ENCODE peak calls at places on chromosome 11, in ten cellular contexts. Z is colonic mucosa, M is thoracic aorta, I is MM.1S, H is neural progenitor cell, T is right lobe of liver, A is spleen, Y is heart left ventricle, O is stomach, K is K562. R is an unnamed sample.

GRCh38 chr11:85828640-85828978 is 17.7 kb upstream of the SYTL2 start:
- DNase-seq in Z (no peak), M (no peak), I (no peak), H (no peak), T (no peak), A (no peak), Y (no peak), O (no peak), K (no peak), R (no peak)

GRCh38 chr11:82895437-82896091 is 4.7 kb downstream of the PRCP start:
- DNase-seq in Z (no peak), M (no peak), I (no peak), H (no peak), T (no peak), A (no peak), Y (no peak), O (no peak), K (no peak), R (no peak)

GRCh38 chr11:19821412-19821875 is 108.8 kb downstream of the NAV2 start:
- DNase-seq in Z (no peak), M (no peak), I (no peak), H (no peak), T (peak; percentile 76), A (no peak), Y (no peak), O (no peak), K (no peak), R (no peak)

GRCh38 chr11:61694971-61695706 is 14.9 kb downstream of the DAGLA start:
- DNase-seq in Z (no peak), M (no peak), I (no peak), H (peak; percentile 55), T (no peak), A (no peak), Y (peak; percentile 42), O (peak; percentile 81), K (no peak), R (no peak)

GRCh38 chr11:32341676-32342613 is 93.4 kb downstream of the WT1 start:
- DNase-seq in Z (no peak), M (no peak), I (no peak), H (no peak), T (no peak), A (no peak), Y (no peak), O (no peak), K (no peak), R (no peak)

GRCh38 chr11:65305501-65306268 is 9.0 kb upstream of the CDC42EP2 start:
- DNase-seq in Z (peak; percentile 66), M (no peak), I (no peak), H (no peak), T (peak; percentile 76), A (no peak), Y (no peak), O (peak; percentile 65), K (no peak), R (no peak)

GRCh38 chr11:65560555-65561418 is 2.6 kb upstream of the LTBP3 start:
- DNase-seq in Z (peak; percentile 71), M (peak; percentile 17), I (no peak), H (peak; percentile 72), T (no peak), A (no peak), Y (peak; percentile 63), O (peak; percentile 62), K (peak; percentile 42), R (no peak)

GRCh38 chr11:7321708-7322448 is 70.2 kb downstream of the SYT9 start:
- DNase-seq in Z (no peak), M (no peak), I (no peak), H (no peak), T (no peak), A (no peak), Y (no peak), O (no peak), K (no peak), R (no peak)

GRCh38 chr11:66321606-66322005 is 4.8 kb upstream of the CD248 start:
- DNase-seq in Z (no peak), M (no peak), I (no peak), H (no peak), T (no peak), A (no peak), Y (no peak), O (no peak), K (no peak), R (no peak)

GRCh38 chr11:124622531-124623451 is at the start of gene TBRG1:
- DNase-seq in Z (peak; percentile 93), M (peak; percentile 73), I (peak; percentile 83), H (peak; percentile 92), T (peak; percentile 89), A (peak; percentile 96), Y (peak; percentile 92), O (peak; percentile 86), K (peak; percentile 83), R (peak; percentile 83)

GRCh38 chr11:8070417-8071101 is 10.5 kb upstream of the TUB start:
- DNase-seq in Z (no peak), M (no peak), I (no peak), H (peak; percentile 45), T (peak; percentile 23), A (no peak), Y (no peak), O (no peak), K (peak; percentile 54), R (peak; percentile 9)

GRCh38 chr11:68423481-68423880 is 37.1 kb upstream of the PPP6R3 start:
- DNase-seq in Z (no peak), M (no peak), I (no peak), H (no peak), T (no peak), A (no peak), Y (no peak), O (no peak), K (no peak), R (no peak)

GRCh38 chr11:65844231-65844872 is 10.6 kb downstream of the SNX32 start:
- DNase-seq in Z (peak; percentile 58), M (no peak), I (no peak), H (no peak), T (no peak), A (no peak), Y (no peak), O (no peak), K (no peak), R (no peak)

GRCh38 chr11:63491614-63492372 is 826 bp upstream of the PLAAT5 start:
- DNase-seq in Z (no peak), M (no peak), I (no peak), H (peak; percentile 13), T (no peak), A (no peak), Y (no peak), O (no peak), K (no peak), R (no peak)

GRCh38 chr11:58275002-58275401 is 6.9 kb upstream of the OR10W1 start:
- DNase-seq in Z (no peak), M (no peak), I (no peak), H (no peak), T (no peak), A (no peak), Y (no peak), O (no peak), K (no peak), R (no peak)

GRCh38 chr11:68329993-68330699 is 17.8 kb downstream of the LRP5 start:
- DNase-seq in Z (no peak), M (no peak), I (no peak), H (no peak), T (no peak), A (no peak), Y (no peak), O (no peak), K (no peak), R (no peak)

GRCh38 chr11:3824714-3825472 is 15.9 kb downstream of the RHOG start:
- DNase-seq in Z (peak; percentile 71), M (no peak), I (peak; percentile 62), H (peak; percentile 81), T (no peak), A (peak; percentile 90), Y (peak; percentile 41), O (peak; percentile 66), K (peak; percentile 88), R (peak; percentile 72)

GRCh38 chr11:117470576-117470975 is 142.9 kb downstream of the CEP164 start:
- DNase-seq in Z (no peak), M (no peak), I (no peak), H (no peak), T (no peak), A (no peak), Y (no peak), O (no peak), K (no peak), R (no peak)

GRCh38 chr11:2816941-2817421 is 68.6 kb downstream of the CDKN1C start:
- DNase-seq in Z (no peak), M (no peak), I (no peak), H (no peak), T (no peak), A (peak; percentile 44), Y (no peak), O (no peak), K (no peak), R (no peak)

GRCh38 chr11:68032003-68032402 is 1.5 kb downstream of the NDUFS8 start:
- DNase-seq in Z (no peak), M (no peak), I (no peak), H (no peak), T (no peak), A (no peak), Y (no peak), O (no peak), K (no peak), R (no peak)

GRCh38 chr11:108207683-108208060 is 14.8 kb downstream of the NPAT start:
- DNase-seq in Z (no peak), M (no peak), I (no peak), H (no peak), T (no peak), A (no peak), Y (no peak), O (no peak), K (no peak), R (no peak)
- H3K9me3 ChIP-seq in Z (no peaks in the 10 kb centered on the region), M (no peaks in the 10 kb centered on the region), I (no peaks in the 10 kb centered on the region), H (no peaks in the 10 kb centered on the region), T (no peaks in the 10 kb centered on the region), A (peaks cover 40% of the 10 kb centered on the region), Y (peaks cover 3% of the 10 kb centered on the region), O (no peaks in the 10 kb centered on the region), K (peaks cover 29% of the 10 kb centered on the region), R (peaks cover 6% of the 10 kb centered on the region)

GRCh38 chr11:102401905-102402304 is 50.7 kb downstream of the TMEM123 start:
- DNase-seq in Z (no peak), M (no peak), I (no peak), H (no peak), T (no peak), A (no peak), Y (no peak), O (no peak), K (no peak), R (no peak)
- H3K36me3 ChIP-seq in Z (no peaks in the 10 kb centered on the region), M (no peaks in the 10 kb centered on the region), I (peaks cover 14% of the 10 kb centered on the region), H (peaks cover 21% of the 10 kb centered on the region), T (peaks cover 6% of the 10 kb centered on the region), A (peaks cover 96% of the 10 kb centered on the region), Y (peaks cover 80% of the 10 kb centered on the region), O (peaks cover 65% of the 10 kb centered on the region), K (peaks cover 52% of the 10 kb centered on the region), R (peaks cover 21% of the 10 kb centered on the region)

GRCh38 chr11:106276859-106277436 is 199.5 kb downstream of the AASDHPPT start:
- DNase-seq in Z (no peak), M (no peak), I (no peak), H (peak; percentile 49), T (no peak), A (no peak), Y (no peak), O (no peak), K (no peak), R (no peak)
- H3K9me3 ChIP-seq in Z (no peaks in the 10 kb centered on the region), M (no peaks in the 10 kb centered on the region), I (no peaks in the 10 kb centered on the region), H (no peaks in the 10 kb centered on the region), T (no peaks in the 10 kb centered on the region), A (peaks cover 9% of the 10 kb centered on the region), Y (no peaks in the 10 kb centered on the region), O (no peaks in the 10 kb centered on the region), K (no peaks in the 10 kb centered on the region), R (no peaks in the 10 kb centered on the region)

GRCh38 chr11:27139742-27140141 is 99.1 kb downstream of the BBOX1 start:
- DNase-seq in Z (no peak), M (no peak), I (no peak), H (no peak), T (no peak), A (no peak), Y (no peak), O (no peak), K (no peak), R (no peak)
- H3K36me3 ChIP-seq in Z (no peaks in the 10 kb centered on the region), M (no peaks in the 10 kb centered on the region), I (no peaks in the 10 kb centered on the region), H (no peaks in the 10 kb centered on the region), T (no peaks in the 10 kb centered on the region), A (no peaks in the 10 kb centered on the region), Y (no peaks in the 10 kb centered on the region), O (no peaks in the 10 kb centered on the region), K (no peaks in the 10 kb centered on the region), R (no peaks in the 10 kb centered on the region)

R was measured in CD8-positive, alpha-beta memory T cell.